ENCODE peak calls at places on chromosomes 3 and 15, in nine cellular contexts. J is PC-3; E is progenitor cell of endocrine pancreas; W is activated CD8-positive, alpha-beta memory T cell treated with anti-CD3 and anti-CD28 coated beads for 48 hours; O is GM03348; T is mesenteric fat pad; K is choroid plexus epithelial cell; R is AG09319; S is NCI-H1092. C is an unnamed sample.

GRCh38 chr3:186138272-186138981 is 29.5 kb upstream of the ETV5 start:
- DNase-seq in W (no peak), R (no peak), E (no peak), S (no peak), K (peak), J (no peak), O (no peak), T (no peak), C (no peak)

GRCh38 chr3:43968465-43968864 is 273.2 kb upstream of the TOPAZ1 start:
- DNase-seq in W (no peak), T (no peak), S (no peak), E (no peak), J (no peak), O (no peak), K (no peak), R (no peak), C (no peak)

GRCh38 chr3:36631549-36631948 is 132.8 kb downstream of the DCLK3 start:
- DNase-seq in T (no peak), K (no peak), O (no peak), R (no peak), W (no peak), J (no peak), S (no peak), E (no peak), C (no peak)

GRCh38 chr15:75732809-75733451 is 20.3 kb upstream of the CSPG4 start:
- DNase-seq in E (peak), O (peak), W (peak), S (peak), K (peak), R (no peak), J (peak), T (no peak), C (peak)

GRCh38 chr3:124513610-124513997 is 216.6 kb upstream of the UMPS start:
- DNase-seq in R (no peak), J (no peak), S (no peak), T (no peak), W (no peak), E (no peak), O (no peak), K (no peak), C (no peak)

GRCh38 chr3:197023998-197024651 is 5.5 kb downstream of the MELTF start:
- DNase-seq in W (no peak), O (no peak), T (peak), R (no peak), J (no peak), K (no peak), E (no peak), S (peak), C (no peak)

GRCh38 chr15:60933914-60934885 is 294.9 kb downstream of the RORA start:
- DNase-seq in W (no peak), R (no peak), T (no peak), K (peak), S (no peak), O (no peak), E (no peak), J (no peak), C (peak)

GRCh38 chr3:146129750-146130149 is 31.2 kb downstream of the PLOD2 start:
- DNase-seq in W (no peak), R (no peak), K (no peak), J (no peak), S (no peak), O (no peak), T (no peak), E (no peak), C (no peak)

GRCh38 chr3:189368384-189368783 is 196.6 kb downstream of the TPRG1 start:
- DNase-seq in K (no peak), T (no peak), E (no peak), S (no peak), W (no peak), J (no peak), R (no peak), O (no peak), C (no peak)

GRCh38 chr3:151971814-151972579 is 98.6 kb downstream of the SUCNR1 start:
- DNase-seq in T (no peak), S (no peak), E (no peak), O (no peak), J (peak), R (no peak), K (peak), W (no peak), C (peak)

GRCh38 chr15:36579792-36580431 is 486 bp downstream of the CDIN1 start:
- DNase-seq in O (no peak), J (peak), S (no peak), K (peak), W (no peak), T (no peak), R (no peak), E (no peak), C (peak)

GRCh38 chr3:29324180-29324651 is 43.3 kb downstream of the RBMS3 start:
- DNase-seq in J (peak), W (no peak), O (peak), T (no peak), K (peak), R (no peak), S (no peak), E (no peak), C (peak)

GRCh38 chr3:71171246-71171645 is 412.3 kb downstream of the FOXP1 start:
- DNase-seq in R (no peak), K (no peak), J (no peak), T (no peak), E (no peak), S (no peak), W (no peak), O (no peak), C (no peak)

GRCh38 chr3:194536883-194537637 is 50.3 kb upstream of the ATP13A3 start:
- DNase-seq in J (peak), K (no peak), O (no peak), S (peak), E (no peak), R (no peak), T (no peak), W (no peak), C (peak)

GRCh38 chr15:88974392-88974791 is 61.2 kb upstream of the MFGE8 start:
- DNase-seq in O (no peak), S (no peak), E (no peak), T (no peak), W (no peak), J (peak), R (no peak), K (peak), C (no peak)

GRCh38 chr3:144344925-144345548 is 373.4 kb downstream of the DIPK2A start:
- DNase-seq in R (no peak), T (no peak), W (no peak), S (no peak), J (no peak), O (no peak), E (no peak), K (no peak), C (no peak)

GRCh38 chr15:100910119-100910518 is 9.0 kb upstream of the LRRK1 start:
- DNase-seq in R (no peak), K (no peak), W (no peak), T (peak), O (no peak), S (no peak), J (peak), E (no peak), C (no peak)

GRCh38 chr3:68239542-68239941 is 585.1 kb upstream of the SUCLG2 start:
- DNase-seq in W (no peak), S (no peak), J (no peak), R (no peak), T (no peak), E (no peak), O (no peak), K (no peak), C (no peak)

GRCh38 chr3:42680256-42680655 is 5.1 kb upstream of the KLHL40 start:
- DNase-seq in T (no peak), W (no peak), R (no peak), S (no peak), J (no peak), O (peak), E (no peak), K (peak), C (no peak)

GRCh38 chr15:40217166-40217785 is 21.6 kb upstream of the PAK6 start:
- DNase-seq in W (no peak), K (peak), R (peak), T (no peak), S (peak), O (peak), J (peak), E (peak), C (peak)

GRCh38 chr3:81643721-81644120 is 117.7 kb downstream of the GBE1 start:
- DNase-seq in T (no peak), W (no peak), E (no peak), J (peak), S (peak), O (peak), K (peak), R (no peak), C (peak)

GRCh38 chr15:67678948-67679347 is 136.4 kb downstream of the MAP2K5 start:
- DNase-seq in K (no peak), J (no peak), R (no peak), O (no peak), W (no peak), E (no peak), T (no peak), S (no peak), C (no peak)

GRCh38 chr3:156762631-156763185 is 63.4 kb upstream of the LEKR1 start:
- DNase-seq in E (no peak), K (peak), S (no peak), T (no peak), W (no peak), R (peak), J (no peak), O (peak), C (no peak)

GRCh38 chr3:154214320-154214719 is 93.1 kb downstream of the ARHGEF26 start:
- DNase-seq in J (peak), O (peak), K (no peak), S (no peak), T (no peak), R (no peak), E (no peak), W (no peak), C (peak)

GRCh38 chr3:40908612-40909011 is 290.7 kb upstream of the CTNNB1 start:
- DNase-seq in K (no peak), T (no peak), R (no peak), S (no peak), J (no peak), O (no peak), E (no peak), W (no peak), C (no peak)

GRCh38 chr3:8777978-8778267 is 8.5 kb upstream of the OXTR start:
- DNase-seq in W (no peak), R (no peak), K (peak), S (no peak), J (no peak), T (no peak), E (no peak), O (no peak), C (no peak)

GRCh38 chr3:111070772-111071256 is 802 bp upstream of the NECTIN3 start:
- DNase-seq in R (no peak), E (no peak), W (peak), T (no peak), K (peak), J (no peak), O (no peak), S (no peak), C (peak)

GRCh38 chr3:86938706-86939105 is 52.2 kb downstream of the VGLL3 start:
- DNase-seq in W (no peak), O (peak), K (peak), T (no peak), E (no peak), S (no peak), R (peak), J (no peak), C (no peak)

GRCh38 chr15:73560501-73561117 is 72.6 kb downstream of the NPTN start:
- DNase-seq in W (no peak), J (peak), O (peak), E (no peak), S (peak), K (peak), R (peak), T (no peak), C (peak)

GRCh38 chr3:171460226-171461086 is at the start of gene TNIK:
- DNase-seq in O (peak), T (peak), W (peak), E (peak), R (peak), S (peak), J (peak), K (peak), C (peak)

GRCh38 chr3:47984089-47984759 is 32.0 kb downstream of the MAP4 start:
- DNase-seq in W (no peak), S (no peak), K (peak), O (peak), J (peak), R (peak), T (no peak), E (no peak), C (peak)

GRCh38 chr3:146092230-146092629 is 68.8 kb downstream of the PLOD2 start:
- DNase-seq in R (no peak), S (no peak), T (no peak), K (peak), J (no peak), E (no peak), W (no peak), O (no peak), C (no peak)

GRCh38 chr3:5202267-5202666 is 14.8 kb downstream of the EDEM1 start:
- DNase-seq in R (no peak), J (no peak), E (no peak), S (no peak), O (peak), K (peak), T (no peak), W (no peak), C (no peak)